ENCODE peak calls at places on chromosomes 1 and 21, in ten cellular contexts. Q is ELR; C is GM13976; F is dorsolateral prefrontal cortex; M is caudate nucleus; G is lower lobe of right lung; A is activated CD8-positive, alpha-beta memory T cell treated with anti-CD3 and anti-CD28 coated beads, Interleukin-2, amount 50 U/mL, for 4 hours; R is breast epithelium; S is nephron progenitor cell; W is NCI-H1105 treated with DMSO at 0.1 percent for 48 hours. O is an unnamed sample.

GRCh38 chr1:209305221-209305954 is 278.1 kb upstream of the CAMK1G start:
- DNase-seq in Q (no peak), C (no peak), F (no peak), M (no peak), G (no peak), A (no peak), R (no peak), S (no peak), W (no peak), O (no peak)

GRCh38 chr1:224197261-224197600 is 14.2 kb downstream of the DEGS1 start:
- DNase-seq in Q (no peak), C (no peak), F (no peak), M (no peak), G (no peak), A (no peak), R (no peak), S (no peak), W (no peak), O (no peak)

GRCh38 chr1:186806477-186806876 is 22.3 kb upstream of the PLA2G4A start:
- DNase-seq in Q (peak; percentile 55), C (no peak), F (no peak), M (no peak), G (no peak), A (no peak), R (no peak), S (peak; percentile 5), W (peak; percentile 14), O (no peak)

GRCh38 chr1:86758570-86758969 is 54.2 kb downstream of the SH3GLB1 start:
- DNase-seq in Q (no peak), C (no peak), F (no peak), M (no peak), G (no peak), A (no peak), R (no peak), S (no peak), W (peak; percentile 57), O (no peak)

GRCh38 chr1:189859385-189859977 is 618.2 kb downstream of the BRINP3 start:
- DNase-seq in Q (no peak), C (peak; percentile 10), F (no peak), M (no peak), G (no peak), A (no peak), R (no peak), S (peak; percentile 9), W (no peak), O (no peak)

GRCh38 chr1:221283532-221283931 is 404.3 kb downstream of the HLX start:
- DNase-seq in Q (no peak), C (no peak), F (no peak), M (no peak), G (no peak), A (no peak), R (no peak), S (no peak), W (no peak), O (no peak)

GRCh38 chr1:2073382-2074230 is 23.4 kb downstream of the PRKCZ start:
- DNase-seq in Q (peak; percentile 55), C (no peak), F (peak; percentile 95), M (no peak), G (no peak), A (no peak), R (no peak), S (peak; percentile 54), W (no peak), O (peak; percentile 80)

GRCh38 chr1:39675220-39675619 is 3.3 kb upstream of the NT5C1A start:
- DNase-seq in Q (no peak), C (no peak), F (no peak), M (no peak), G (no peak), A (no peak), R (no peak), S (no peak), W (peak; percentile 86), O (no peak)

GRCh38 chr1:212618466-212619210 is 10.1 kb downstream of the ATF3 start:
- DNase-seq in Q (peak; percentile 66), C (no peak), F (no peak), M (no peak), G (no peak), A (no peak), R (no peak), S (no peak), W (no peak), O (no peak)

GRCh38 chr1:99180343-99180808 is 83.9 kb upstream of the PLPPR4 start:
- DNase-seq in Q (peak; percentile 81), C (peak; percentile 39), F (peak; percentile 91), M (no peak), G (no peak), A (peak; percentile 53), R (peak; percentile 62), S (peak; percentile 75), W (peak; percentile 96), O (no peak)

GRCh38 chr1:40919475-40920011 is 57.4 kb upstream of the CITED4 start:
- DNase-seq in Q (no peak), C (no peak), F (peak; percentile 84), M (no peak), G (no peak), A (no peak), R (peak; percentile 88), S (no peak), W (no peak), O (peak; percentile 73)

GRCh38 chr1:65423884-65424655 is 3.6 kb downstream of the LEPR start:
- DNase-seq in Q (peak; percentile 96), C (no peak), F (no peak), M (no peak), G (no peak), A (no peak), R (no peak), S (no peak), W (no peak), O (no peak)

GRCh38 chr1:156694563-156694962 is 10.8 kb downstream of the CRABP2 start:
- DNase-seq in Q (no peak), C (no peak), F (no peak), M (no peak), G (no peak), A (no peak), R (no peak), S (no peak), W (no peak), O (no peak)

GRCh38 chr1:9726905-9727595 is 75.5 kb downstream of the PIK3CD start:
- DNase-seq in Q (no peak), C (no peak), F (no peak), M (no peak), G (no peak), A (no peak), R (no peak), S (no peak), W (no peak), O (peak; percentile 77)

GRCh38 chr1:78950801-78951200 is 55.7 kb downstream of the ADGRL4 start:
- DNase-seq in Q (peak; percentile 4), C (no peak), F (no peak), M (no peak), G (no peak), A (no peak), R (no peak), S (no peak), W (no peak), O (no peak)

GRCh38 chr1:234544094-234544579 is 65.2 kb upstream of the TARBP1 start:
- DNase-seq in Q (peak; percentile 93), C (no peak), F (peak; percentile 82), M (no peak), G (no peak), A (peak; percentile 56), R (peak; percentile 60), S (no peak), W (peak; percentile 86), O (peak; percentile 96)

GRCh38 chr1:201455098-201455497 is 13.9 kb downstream of the PHLDA3 start:
- DNase-seq in Q (no peak), C (no peak), F (no peak), M (no peak), G (peak; percentile 81), A (no peak), R (no peak), S (no peak), W (no peak), O (peak; percentile 37)

GRCh38 chr1:37655274-37655673 is 20.6 kb upstream of the RSPO1 start:
- DNase-seq in Q (no peak), C (no peak), F (no peak), M (no peak), G (no peak), A (no peak), R (no peak), S (no peak), W (no peak), O (no peak)

GRCh38 chr1:21139601-21140000 is 37.1 kb downstream of the EIF4G3 start:
- DNase-seq in Q (no peak), C (no peak), F (no peak), M (no peak), G (no peak), A (no peak), R (no peak), S (no peak), W (peak; percentile 79), O (no peak)

GRCh38 chr1:110089561-110090275 is 19.2 kb upstream of the ALX3 start:
- DNase-seq in Q (no peak), C (no peak), F (no peak), M (no peak), G (no peak), A (no peak), R (no peak), S (no peak), W (no peak), O (no peak)

GRCh38 chr1:52907068-52907811 is 14.3 kb downstream of the ECHDC2 start:
- DNase-seq in Q (peak; percentile 27), C (no peak), F (no peak), M (no peak), G (no peak), A (no peak), R (no peak), S (no peak), W (no peak), O (no peak)

GRCh38 chr1:4088676-4089075 is 188.6 kb upstream of the C1orf174 start:
- DNase-seq in Q (no peak), C (no peak), F (no peak), M (no peak), G (no peak), A (no peak), R (peak; percentile 31), S (no peak), W (no peak), O (no peak)

GRCh38 chr1:2300851-2301606 is 72.9 kb downstream of the SKI start:
- DNase-seq in Q (peak; percentile 64), C (peak; percentile 84), F (peak; percentile 66), M (no peak), G (peak; percentile 92), A (peak; percentile 88), R (no peak), S (no peak), W (no peak), O (no peak)

GRCh38 chr21:46100426-46100825 is 2.5 kb downstream of the COL6A2 start:
- DNase-seq in Q (peak; percentile 76), C (no peak), F (no peak), M (no peak), G (no peak), A (no peak), R (no peak), S (no peak), W (no peak), O (no peak)

GRCh38 chr1:229192031-229192430 is 78.9 kb upstream of the RAB4A start:
- DNase-seq in Q (peak; percentile 65), C (no peak), F (no peak), M (no peak), G (no peak), A (no peak), R (no peak), S (no peak), W (no peak), O (no peak)

GRCh38 chr1:2554621-2555387 is 1.4 kb upstream of the TNFRSF14 start:
- DNase-seq in Q (peak; percentile 30), C (peak; percentile 75), F (no peak), M (no peak), G (no peak), A (peak; percentile 70), R (no peak), S (no peak), W (no peak), O (no peak)

GRCh38 chr1:214452152-214452806 is 99.1 kb downstream of the PTPN14 start:
- DNase-seq in Q (no peak), C (no peak), F (no peak), M (no peak), G (no peak), A (no peak), R (no peak), S (no peak), W (no peak), O (no peak)

GRCh38 chr1:8378981-8379470 is 61.1 kb downstream of the SLC45A1 start:
- DNase-seq in Q (no peak), C (no peak), F (no peak), M (no peak), G (no peak), A (no peak), R (no peak), S (no peak), W (no peak), O (no peak)